ENCODE peak calls at places on chromosome 9, in seven cellular contexts. X is AG04449, J is endothelial cell, E is neural crest cell, O is Peyer's patch, C is spleen, L is fibroblast of lung. D is an unnamed sample.

GRCh38 chr9:96344458-96345180 is 38.9 kb downstream of the SLC35D2 start:
- DNase-seq in X (peak; percentile 40), J (no peak), E (peak; percentile 26), O (no peak), C (no peak), L (peak; percentile 98), D (peak; percentile 80)

GRCh38 chr9:121750259-121750714 is 98.9 kb downstream of the DAB2IP start:
- DNase-seq in X (no peak), J (no peak), E (no peak), O (no peak), C (no peak), L (no peak), D (no peak)

GRCh38 chr9:127221695-127222094 is 42.9 kb upstream of the GARNL3 start:
- DNase-seq in X (no peak), J (no peak), E (no peak), O (no peak), C (no peak), L (no peak), D (no peak)

GRCh38 chr9:138097501-138097991 is 220.0 kb downstream of the CACNA1B start:
- DNase-seq in X (no peak), J (no peak), E (no peak), O (peak; percentile 3), C (peak; percentile 59), L (no peak), D (no peak)

GRCh38 chr9:35832814-35833213 is 3.8 kb downstream of the TMEM8B start:
- DNase-seq in X (no peak), J (no peak), E (no peak), O (no peak), C (no peak), L (no peak), D (no peak)

GRCh38 chr9:24590432-24590831 is 44.7 kb upstream of the IZUMO3 start:
- DNase-seq in X (no peak), J (no peak), E (no peak), O (no peak), C (no peak), L (no peak), D (peak; percentile 42)

GRCh38 chr9:121055642-121056143 is 5.6 kb upstream of the C5 start:
- DNase-seq in X (no peak), J (peak; percentile 38), E (no peak), O (no peak), C (no peak), L (no peak), D (peak; percentile 23)

GRCh38 chr9:126630458-126631237 is 16.9 kb downstream of the LMX1B start:
- DNase-seq in X (no peak), J (no peak), E (no peak), O (no peak), C (no peak), L (no peak), D (peak; percentile 17)

GRCh38 chr9:91986248-91986647 is 36.2 kb upstream of the ROR2 start:
- DNase-seq in X (no peak), J (no peak), E (no peak), O (no peak), C (no peak), L (no peak), D (no peak)

GRCh38 chr9:127726871-127727270 is 8.2 kb downstream of the TOR2A start:
- DNase-seq in X (no peak), J (no peak), E (no peak), O (no peak), C (no peak), L (no peak), D (no peak)

GRCh38 chr9:31799953-31800609 is 584.4 kb upstream of the ACO1 start:
- DNase-seq in X (no peak), J (peak; percentile 15), E (no peak), O (no peak), C (no peak), L (peak; percentile 11), D (peak; percentile 53)

GRCh38 chr9:6915635-6916034 is 157.9 kb downstream of the KDM4C start:
- DNase-seq in X (no peak), J (no peak), E (no peak), O (no peak), C (no peak), L (no peak), D (no peak)

GRCh38 chr9:27059907-27060306 is 49.1 kb upstream of the TEK start:
- DNase-seq in X (no peak), J (no peak), E (no peak), O (no peak), C (no peak), L (no peak), D (no peak)

GRCh38 chr9:69476016-69476415 is 151.0 kb downstream of the ENTREP1 start:
- DNase-seq in X (no peak), J (no peak), E (no peak), O (no peak), C (no peak), L (no peak), D (no peak)

GRCh38 chr9:27125030-27125429 is 16.0 kb downstream of the TEK start:
- DNase-seq in X (peak; percentile 74), J (no peak), E (no peak), O (no peak), C (no peak), L (peak; percentile 100), D (peak; percentile 93)

GRCh38 chr9:138103111-138103823 is 225.7 kb downstream of the CACNA1B start:
- DNase-seq in X (no peak), J (no peak), E (no peak), O (peak; percentile 10), C (peak; percentile 29), L (no peak), D (no peak)

GRCh38 chr9:32866292-32866691 is 83.0 kb downstream of the TMEM215 start:
- DNase-seq in X (no peak), J (no peak), E (no peak), O (no peak), C (no peak), L (no peak), D (no peak)

GRCh38 chr9:75168270-75169185 is 80.2 kb downstream of the OSTF1 start:
- DNase-seq in X (no peak), J (no peak), E (no peak), O (no peak), C (no peak), L (peak; percentile 36), D (no peak)

GRCh38 chr9:2228641-2229040 is 213.5 kb downstream of the SMARCA2 start:
- DNase-seq in X (no peak), J (no peak), E (no peak), O (no peak), C (no peak), L (no peak), D (no peak)

GRCh38 chr9:128105538-128106175 is 21.9 kb downstream of the PTGES2 start:
- DNase-seq in X (no peak), J (no peak), E (no peak), O (no peak), C (peak; percentile 60), L (no peak), D (no peak)

GRCh38 chr9:110571801-110572490 is 7.6 kb downstream of the SVEP1 start:
- DNase-seq in X (no peak), J (no peak), E (no peak), O (no peak), C (no peak), L (peak; percentile 41), D (no peak)

GRCh38 chr9:110561826-110562225 is 17.7 kb downstream of the SVEP1 start:
- DNase-seq in X (no peak), J (no peak), E (no peak), O (no peak), C (no peak), L (no peak), D (no peak)

GRCh38 chr9:110566156-110566555 is 13.4 kb downstream of the SVEP1 start:
- DNase-seq in X (no peak), J (no peak), E (no peak), O (no peak), C (no peak), L (no peak), D (no peak)
- TF ChIP-seq CTCF in X (no peak), J (no peak), E (no peak), O (no peak), C (no peak), L (no peak), D (no peak)

DNA sequence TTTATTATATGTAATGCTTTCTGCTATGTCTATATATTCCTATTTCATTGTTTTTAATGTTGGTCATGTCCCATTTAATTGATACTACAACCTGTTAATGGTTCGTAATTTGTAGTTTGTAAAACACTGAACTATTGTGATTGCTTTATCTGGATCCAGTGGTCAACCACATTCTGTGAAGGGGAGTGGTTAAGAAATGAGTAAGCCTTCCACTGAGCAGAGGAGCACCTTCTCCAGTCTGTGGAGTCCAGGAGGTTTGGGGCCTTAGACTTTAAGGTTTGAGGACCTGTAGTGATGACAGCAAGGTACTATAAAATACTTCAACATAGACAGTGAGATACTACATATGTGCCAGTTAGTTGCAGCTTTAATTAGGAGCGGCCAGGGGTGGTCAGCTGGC is 67.7 kb upstream of the RAD23B start:
- DNase-seq in X (no peak), J (no peak), E (no peak), O (no peak), C (no peak), L (no peak), D (peak; percentile 23)
- TF ChIP-seq CTCF in X (no peak), J (no peak), E (no peak), O (no peak), C (no peak), L (no peak), D (no peak)

GRCh38 chr9:115601456-115601855 is 483.5 kb upstream of the TNC start:
- DNase-seq in X (no peak), J (no peak), E (no peak), O (no peak), C (no peak), L (no peak), D (no peak)
- TF ChIP-seq CTCF in X (no peak), J (no peak), E (no peak), O (no peak), C (no peak), L (no peak), D (no peak)

GRCh38 chr9:101711330-101711941 is 27.0 kb downstream of the GRIN3A start:
- DNase-seq in X (no peak), J (peak; percentile 49), E (peak; percentile 42), O (no peak), C (no peak), L (no peak), D (peak; percentile 37)
- TF ChIP-seq CTCF in X (peak; percentile 55), J (peak; percentile 84), E (peak; percentile 67), O (peak; percentile 29), C (no peak), L (peak; percentile 36), D (peak; percentile 51)

GRCh38 chr9:105834404-105834803 is 140.1 kb downstream of the TMEM38B start:
- DNase-seq in X (no peak), J (no peak), E (no peak), O (no peak), C (no peak), L (no peak), D (no peak)
- TF ChIP-seq CTCF in X (no peak), J (no peak), E (no peak), O (no peak), C (no peak), L (no peak), D (no peak)